ENCODE peak calls at places on chromosomes 1 and 21, in six cellular contexts. One of them, this sample, is unnamed.

GRCh38 chr1:95321516-95321915 is 87.5 kb downstream of the RWDD3 start:
- DNase-seq in progenitor cell of endocrine pancreas: no peak
- DNase-seq in stomach: no peak
- DNase-seq in K562: no peak
- DNase-seq in fibroblast of lung: no peak
- DNase-seq in WERI-Rb-1: no peak
- DNase-seq in this sample: no peak

GRCh38 chr1:61851235-61851634 is 109.0 kb downstream of the PATJ start:
- DNase-seq in stomach: no peak
- DNase-seq in progenitor cell of endocrine pancreas: no peak
- DNase-seq in K562: no peak
- DNase-seq in fibroblast of lung: no peak
- DNase-seq in WERI-Rb-1: no peak
- DNase-seq in this sample: no peak

GRCh38 chr1:163171826-163172225 is 30.9 kb downstream of the RGS5 start:
- DNase-seq in WERI-Rb-1: no peak
- DNase-seq in progenitor cell of endocrine pancreas: no peak
- DNase-seq in fibroblast of lung: peak
- DNase-seq in stomach: no peak
- DNase-seq in K562: no peak
- DNase-seq in this sample: no peak

GRCh38 chr1:221782461-221782860 is 40.6 kb upstream of the DUSP10 start:
- DNase-seq in fibroblast of lung: peak
- DNase-seq in stomach: no peak
- DNase-seq in progenitor cell of endocrine pancreas: no peak
- DNase-seq in K562: no peak
- DNase-seq in WERI-Rb-1: no peak
- DNase-seq in this sample: no peak

GRCh38 chr1:203590559-203590958 is 36.1 kb upstream of the ATP2B4 start:
- DNase-seq in fibroblast of lung: no peak
- DNase-seq in WERI-Rb-1: no peak
- DNase-seq in stomach: no peak
- DNase-seq in K562: no peak
- DNase-seq in progenitor cell of endocrine pancreas: no peak
- DNase-seq in this sample: peak

GRCh38 chr1:155182052-155182550 is 8.5 kb downstream of the TRIM46 start:
- DNase-seq in progenitor cell of endocrine pancreas: no peak
- DNase-seq in stomach: no peak
- DNase-seq in fibroblast of lung: no peak
- DNase-seq in K562: no peak
- DNase-seq in WERI-Rb-1: peak
- DNase-seq in this sample: no peak

GRCh38 chr1:229972600-229973296 is 94.3 kb upstream of the GALNT2 start:
- DNase-seq in fibroblast of lung: no peak
- DNase-seq in progenitor cell of endocrine pancreas: no peak
- DNase-seq in stomach: no peak
- DNase-seq in WERI-Rb-1: no peak
- DNase-seq in K562: peak
- DNase-seq in this sample: no peak

GRCh38 chr1:208988811-208989222 is 594.7 kb upstream of the CAMK1G start:
- DNase-seq in fibroblast of lung: peak
- DNase-seq in WERI-Rb-1: no peak
- DNase-seq in progenitor cell of endocrine pancreas: no peak
- DNase-seq in stomach: no peak
- DNase-seq in K562: no peak
- DNase-seq in this sample: no peak

GRCh38 chr1:209870151-209870831 is 42.5 kb downstream of the UTP25 start:
- DNase-seq in fibroblast of lung: peak
- DNase-seq in stomach: no peak
- DNase-seq in K562: no peak
- DNase-seq in progenitor cell of endocrine pancreas: no peak
- DNase-seq in WERI-Rb-1: no peak
- DNase-seq in this sample: peak

GRCh38 chr1:230682882-230683610 is 30.9 kb downstream of the AGT start:
- DNase-seq in stomach: no peak
- DNase-seq in K562: no peak
- DNase-seq in progenitor cell of endocrine pancreas: no peak
- DNase-seq in WERI-Rb-1: no peak
- DNase-seq in fibroblast of lung: peak
- DNase-seq in this sample: peak

GRCh38 chr1:113804421-113805255 is 7.6 kb downstream of the RSBN1 start:
- DNase-seq in K562: peak
- DNase-seq in stomach: no peak
- DNase-seq in progenitor cell of endocrine pancreas: no peak
- DNase-seq in fibroblast of lung: peak
- DNase-seq in WERI-Rb-1: no peak
- DNase-seq in this sample: peak

GRCh38 chr1:159015440-159015909 is 5.8 kb downstream of the IFI16 start:
- DNase-seq in progenitor cell of endocrine pancreas: no peak
- DNase-seq in WERI-Rb-1: no peak
- DNase-seq in stomach: peak
- DNase-seq in K562: no peak
- DNase-seq in fibroblast of lung: peak
- DNase-seq in this sample: peak

GRCh38 chr1:46543761-46544560 is 7.5 kb downstream of the KNCN start:
- DNase-seq in stomach: no peak
- DNase-seq in K562: peak
- DNase-seq in fibroblast of lung: no peak
- DNase-seq in progenitor cell of endocrine pancreas: no peak
- DNase-seq in WERI-Rb-1: no peak
- DNase-seq in this sample: no peak

GRCh38 chr1:109786531-109787021 is 22.9 kb upstream of the EPS8L3 start:
- DNase-seq in K562: no peak
- DNase-seq in WERI-Rb-1: no peak
- DNase-seq in stomach: peak
- DNase-seq in progenitor cell of endocrine pancreas: no peak
- DNase-seq in fibroblast of lung: no peak
- DNase-seq in this sample: no peak

GRCh38 chr1:111025109-111025508 is 61.4 kb upstream of the LRIF1 start:
- DNase-seq in stomach: no peak
- DNase-seq in fibroblast of lung: no peak
- DNase-seq in WERI-Rb-1: no peak
- DNase-seq in K562: no peak
- DNase-seq in progenitor cell of endocrine pancreas: no peak
- DNase-seq in this sample: no peak

GRCh38 chr1:22184892-22185612 is 42.2 kb upstream of the WNT4 start:
- DNase-seq in K562: no peak
- DNase-seq in fibroblast of lung: peak
- DNase-seq in progenitor cell of endocrine pancreas: peak
- DNase-seq in WERI-Rb-1: no peak
- DNase-seq in stomach: peak
- DNase-seq in this sample: no peak

GRCh38 chr1:32981003-32981909 is 16.6 kb upstream of the RNF19B start:
- DNase-seq in WERI-Rb-1: no peak
- DNase-seq in stomach: peak
- DNase-seq in progenitor cell of endocrine pancreas: no peak
- DNase-seq in fibroblast of lung: peak
- DNase-seq in K562: no peak
- DNase-seq in this sample: no peak

GRCh38 chr1:42669936-42670335 is 11.7 kb downstream of the PPIH start:
- DNase-seq in stomach: no peak
- DNase-seq in fibroblast of lung: no peak
- DNase-seq in K562: no peak
- DNase-seq in WERI-Rb-1: no peak
- DNase-seq in progenitor cell of endocrine pancreas: no peak
- DNase-seq in this sample: no peak

GRCh38 chr1:61007534-61008364 is 74.6 kb upstream of the NFIA start:
- DNase-seq in stomach: no peak
- DNase-seq in WERI-Rb-1: no peak
- DNase-seq in K562: no peak
- DNase-seq in progenitor cell of endocrine pancreas: no peak
- DNase-seq in fibroblast of lung: no peak
- DNase-seq in this sample: no peak

GRCh38 chr1:18908911-18909771 is 6.8 kb upstream of the ALDH4A1 start:
- DNase-seq in K562: peak
- DNase-seq in progenitor cell of endocrine pancreas: no peak
- DNase-seq in WERI-Rb-1: no peak
- DNase-seq in fibroblast of lung: no peak
- DNase-seq in stomach: no peak
- DNase-seq in this sample: no peak

GRCh38 chr1:31336687-31337467 is 36.0 kb downstream of the FABP3 start:
- DNase-seq in WERI-Rb-1: no peak
- DNase-seq in progenitor cell of endocrine pancreas: no peak
- DNase-seq in fibroblast of lung: no peak
- DNase-seq in stomach: no peak
- DNase-seq in K562: no peak
- DNase-seq in this sample: no peak

GRCh38 chr1:80994934-80995333 is 805.8 kb upstream of the ADGRL2 start:
- DNase-seq in fibroblast of lung: peak
- DNase-seq in progenitor cell of endocrine pancreas: no peak
- DNase-seq in WERI-Rb-1: no peak
- DNase-seq in stomach: no peak
- DNase-seq in K562: no peak
- DNase-seq in this sample: no peak

GRCh38 chr1:181159451-181160151 is 71.1 kb downstream of the IER5 start:
- DNase-seq in fibroblast of lung: peak
- DNase-seq in K562: no peak
- DNase-seq in stomach: peak
- DNase-seq in progenitor cell of endocrine pancreas: no peak
- DNase-seq in WERI-Rb-1: no peak
- DNase-seq in this sample: no peak

GRCh38 chr1:226737819-226738420 is 1.2 kb downstream of the ITPKB start:
- DNase-seq in fibroblast of lung: peak
- DNase-seq in K562: no peak
- DNase-seq in stomach: peak
- DNase-seq in WERI-Rb-1: peak
- DNase-seq in progenitor cell of endocrine pancreas: peak
- DNase-seq in this sample: no peak

GRCh38 chr1:90718411-90719320 is 1.6 kb upstream of the BARHL2 start:
- DNase-seq in K562: no peak
- DNase-seq in WERI-Rb-1: peak
- DNase-seq in progenitor cell of endocrine pancreas: no peak
- DNase-seq in stomach: no peak
- DNase-seq in fibroblast of lung: no peak
- DNase-seq in this sample: no peak

GRCh38 chr1:235008239-235008638 is 120.4 kb downstream of the TOMM20 start:
- DNase-seq in WERI-Rb-1: no peak
- DNase-seq in stomach: no peak
- DNase-seq in K562: no peak
- DNase-seq in fibroblast of lung: no peak
- DNase-seq in progenitor cell of endocrine pancreas: no peak
- DNase-seq in this sample: no peak

GRCh38 chr1:247627951-247628350 is 22.6 kb downstream of the OR2G3 start:
- DNase-seq in stomach: no peak
- DNase-seq in fibroblast of lung: no peak
- DNase-seq in WERI-Rb-1: no peak
- DNase-seq in K562: no peak
- DNase-seq in progenitor cell of endocrine pancreas: no peak
- DNase-seq in this sample: no peak

GRCh38 chr1:173473599-173474011 is 3.5 kb upstream of the PRDX6 start:
- DNase-seq in fibroblast of lung: peak
- DNase-seq in K562: peak
- DNase-seq in stomach: no peak
- DNase-seq in progenitor cell of endocrine pancreas: no peak
- DNase-seq in WERI-Rb-1: no peak
- DNase-seq in this sample: no peak

GRCh38 chr1:109823543-109824348 is 60.0 kb upstream of the EPS8L3 start:
- DNase-seq in K562: peak
- DNase-seq in fibroblast of lung: peak
- DNase-seq in stomach: no peak
- DNase-seq in progenitor cell of endocrine pancreas: no peak
- DNase-seq in WERI-Rb-1: no peak
- DNase-seq in this sample: no peak

GRCh38 chr21:14989359-14989758 is 75.4 kb downstream of the NRIP1 start:
- DNase-seq in K562: no peak
- DNase-seq in progenitor cell of endocrine pancreas: no peak
- DNase-seq in stomach: no peak
- DNase-seq in WERI-Rb-1: no peak
- DNase-seq in fibroblast of lung: peak
- DNase-seq in this sample: peak

GRCh38 chr21:36075953-36076352 is 6.1 kb downstream of the CBR1 start:
- DNase-seq in progenitor cell of endocrine pancreas: no peak
- DNase-seq in K562: no peak
- DNase-seq in WERI-Rb-1: no peak
- DNase-seq in stomach: no peak
- DNase-seq in fibroblast of lung: no peak
- DNase-seq in this sample: no peak

GRCh38 chr1:236795757-236796719 is 946 bp downstream of the MTR start:
- DNase-seq in K562: no peak
- DNase-seq in stomach: no peak
- DNase-seq in progenitor cell of endocrine pancreas: no peak
- DNase-seq in fibroblast of lung: peak
- DNase-seq in WERI-Rb-1: no peak
- DNase-seq in this sample: no peak

GRCh38 chr1:216034506-216034905 is 388.7 kb downstream of the USH2A start:
- DNase-seq in stomach: no peak
- DNase-seq in progenitor cell of endocrine pancreas: no peak
- DNase-seq in fibroblast of lung: no peak
- DNase-seq in WERI-Rb-1: peak
- DNase-seq in K562: no peak
- DNase-seq in this sample: no peak
- TF ChIP-seq CTCF in stomach: no peak
- TF ChIP-seq CTCF in progenitor cell of endocrine pancreas: peak
- TF ChIP-seq CTCF in fibroblast of lung: peak
- TF ChIP-seq CTCF in WERI-Rb-1: peak
- TF ChIP-seq CTCF in K562: no peak
- TF ChIP-seq CTCF in this sample: peak

GRCh38 chr1:37017737-37018136 is 16.6 kb downstream of the GRIK3 start:
- DNase-seq in K562: peak
- DNase-seq in stomach: no peak
- DNase-seq in fibroblast of lung: no peak
- DNase-seq in WERI-Rb-1: no peak
- DNase-seq in progenitor cell of endocrine pancreas: no peak
- DNase-seq in this sample: no peak
- TF ChIP-seq CTCF in K562: peak
- TF ChIP-seq CTCF in stomach: no peak
- TF ChIP-seq CTCF in fibroblast of lung: no peak
- TF ChIP-seq CTCF in WERI-Rb-1: peak
- TF ChIP-seq CTCF in progenitor cell of endocrine pancreas: no peak
- TF ChIP-seq CTCF in this sample: no peak

DNA sequence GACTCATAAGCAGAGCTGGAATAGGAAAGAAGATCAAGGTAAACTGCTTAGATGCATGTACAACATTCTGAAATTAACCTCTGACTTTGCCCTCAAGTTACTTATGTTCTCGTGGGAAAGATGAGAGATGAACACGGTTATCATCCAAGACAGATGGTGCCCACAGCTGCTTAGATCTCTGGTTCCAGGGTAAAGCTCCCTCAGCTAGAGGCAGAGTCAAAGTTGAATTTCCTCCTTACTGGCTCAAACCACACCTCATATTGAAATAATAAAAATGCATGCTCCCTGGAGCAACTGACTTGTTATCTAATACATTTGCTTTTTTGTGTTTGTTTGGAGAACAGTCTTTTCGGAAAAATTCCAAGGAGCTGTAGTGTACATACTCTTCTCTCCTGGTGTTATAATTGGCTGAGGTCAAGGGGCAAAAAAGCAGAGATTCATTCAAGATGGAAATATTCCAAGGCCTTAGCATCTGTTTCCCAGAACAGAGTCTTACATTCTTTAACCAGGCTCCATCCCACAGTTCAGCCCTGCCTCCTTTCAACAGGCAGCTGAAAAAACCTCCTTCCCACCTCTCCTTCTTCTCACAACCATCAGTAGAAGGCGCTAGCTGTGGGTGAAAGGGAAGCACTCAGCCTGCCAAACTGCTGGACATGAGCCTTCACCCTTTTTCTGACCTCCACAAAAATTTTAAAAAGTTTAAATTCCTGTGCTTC is 43.6 kb upstream of the FMO2 start:
- DNase-seq in progenitor cell of endocrine pancreas: no peak
- DNase-seq in WERI-Rb-1: peak
- DNase-seq in K562: no peak
- DNase-seq in fibroblast of lung: peak
- DNase-seq in stomach: no peak
- DNase-seq in this sample: peak
- TF ChIP-seq CTCF in progenitor cell of endocrine pancreas: no peak
- TF ChIP-seq CTCF in WERI-Rb-1: no peak
- TF ChIP-seq CTCF in K562: no peak
- TF ChIP-seq CTCF in fibroblast of lung: peak
- TF ChIP-seq CTCF in stomach: no peak
- TF ChIP-seq CTCF in this sample: peak

GRCh38 chr1:248825909-248826760 is at the start of gene SH3BP5L:
- DNase-seq in K562: peak
- DNase-seq in fibroblast of lung: peak
- DNase-seq in stomach: peak
- DNase-seq in progenitor cell of endocrine pancreas: peak
- DNase-seq in WERI-Rb-1: peak
- DNase-seq in this sample: peak
- TF ChIP-seq CTCF in K562: peak
- TF ChIP-seq CTCF in fibroblast of lung: peak
- TF ChIP-seq CTCF in stomach: no peak
- TF ChIP-seq CTCF in progenitor cell of endocrine pancreas: peak
- TF ChIP-seq CTCF in WERI-Rb-1: peak
- TF ChIP-seq CTCF in this sample: peak

This sample was measured in AG09319.